ENCODE peak calls at places on chromosomes 7 and 10, in four cellular contexts. One of them, this sample, is unnamed.

GRCh38 chr10:49263591-49263990 is 35.4 kb upstream of the C10orf71 start:
- DNase-seq in K562: no peak
- DNase-seq in GM12878: no peak
- DNase-seq in SK-N-SH: no peak
- DNase-seq in this sample: no peak

GRCh38 chr7:151386301-151387160 is 23.3 kb downstream of the WDR86 start:
- DNase-seq in K562: no peak
- DNase-seq in GM12878: no peak
- DNase-seq in SK-N-SH: no peak
- DNase-seq in this sample: no peak

GRCh38 chr7:142925413-142925812 is 8.1 kb downstream of the TRPV5 start:
- DNase-seq in K562: peak; percentile 49
- DNase-seq in GM12878: no peak
- DNase-seq in SK-N-SH: no peak
- DNase-seq in this sample: peak; percentile 34

GRCh38 chr7:115293628-115294236 is 371.8 kb downstream of the MDFIC start:
- DNase-seq in K562: no peak
- DNase-seq in GM12878: no peak
- DNase-seq in SK-N-SH: no peak
- DNase-seq in this sample: no peak

GRCh38 chr7:18356195-18356645 is 139.3 kb upstream of the HDAC9 start:
- DNase-seq in K562: peak; percentile 27
- DNase-seq in GM12878: no peak
- DNase-seq in SK-N-SH: peak; percentile 34
- DNase-seq in this sample: peak; percentile 36

GRCh38 chr7:115618676-115619075 is 411.9 kb downstream of the TFEC start:
- DNase-seq in K562: no peak
- DNase-seq in GM12878: no peak
- DNase-seq in SK-N-SH: no peak
- DNase-seq in this sample: no peak

GRCh38 chr10:18620856-18621255 is 30.5 kb downstream of the NSUN6 start:
- DNase-seq in K562: no peak
- DNase-seq in GM12878: no peak
- DNase-seq in SK-N-SH: no peak
- DNase-seq in this sample: no peak

GRCh38 chr7:112272921-112273561 is 66.5 kb downstream of the ZNF277 start:
- DNase-seq in K562: no peak
- DNase-seq in GM12878: no peak
- DNase-seq in SK-N-SH: no peak
- DNase-seq in this sample: no peak

GRCh38 chr10:99172950-99173349 is 62.7 kb downstream of the HPSE2 start:
- DNase-seq in K562: no peak
- DNase-seq in GM12878: no peak
- DNase-seq in SK-N-SH: no peak
- DNase-seq in this sample: no peak

GRCh38 chr7:150361807-150362621 is 6.6 kb upstream of the REPIN1 start:
- DNase-seq in K562: no peak
- DNase-seq in GM12878: no peak
- DNase-seq in SK-N-SH: no peak
- DNase-seq in this sample: no peak
- TF ChIP-seq FOXM1 in K562: no peak
- TF ChIP-seq FOXM1 in GM12878: no peak
- TF ChIP-seq FOXM1 in SK-N-SH: no peak
- TF ChIP-seq FOXM1 in this sample: no peak

GRCh38 chr10:97185326-97186058 is at the start of gene SLIT1:
- DNase-seq in K562: no peak
- DNase-seq in GM12878: no peak
- DNase-seq in SK-N-SH: peak; percentile 79
- DNase-seq in this sample: peak; percentile 71

GRCh38 chr10:97184971-97185325 is 811 bp downstream of the SLIT1 start:
- DNase-seq in K562: no peak
- DNase-seq in GM12878: no peak
- DNase-seq in SK-N-SH: no peak
- DNase-seq in this sample: no peak

GRCh38 chr10:97186911-97187310 is 1.2 kb upstream of the SLIT1 start:
- DNase-seq in K562: no peak
- DNase-seq in GM12878: no peak
- DNase-seq in SK-N-SH: no peak
- DNase-seq in this sample: no peak

GRCh38 chr10:97190452-97190851 is 4.7 kb upstream of the SLIT1 start:
- DNase-seq in K562: no peak
- DNase-seq in GM12878: no peak
- DNase-seq in SK-N-SH: no peak
- DNase-seq in this sample: no peak

DNA sequence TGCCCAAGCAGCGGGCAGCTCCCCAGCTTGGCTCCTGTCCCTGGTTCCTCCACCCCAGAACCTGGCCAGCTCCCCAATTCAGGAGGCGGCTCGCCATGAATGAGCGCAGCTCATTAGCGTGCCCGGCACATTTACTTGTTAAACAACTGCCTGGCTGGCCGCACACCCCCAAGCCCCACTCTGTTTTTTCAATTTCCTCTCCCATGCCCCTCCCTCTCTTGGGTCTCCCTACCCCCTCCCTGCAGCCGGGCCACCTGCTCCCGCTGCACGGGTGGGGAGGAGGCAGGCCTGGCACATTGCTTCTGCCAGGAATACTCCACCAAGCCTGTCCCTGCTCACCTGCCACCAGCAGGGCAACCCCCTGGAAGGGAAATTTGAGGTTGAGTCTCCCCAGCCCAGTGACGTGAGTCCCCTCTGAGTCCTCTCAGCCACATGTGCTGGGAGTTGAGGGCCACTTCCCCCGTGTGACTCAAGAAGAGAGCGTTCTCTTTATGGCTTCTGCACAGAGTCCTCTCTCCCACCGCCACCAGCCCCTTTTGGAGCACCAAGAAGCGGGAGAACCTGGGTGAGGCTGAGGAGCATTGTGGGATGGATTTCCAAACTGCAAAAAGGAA is 2.6 kb upstream of the SLIT1 start:
- DNase-seq in K562: no peak
- DNase-seq in GM12878: no peak
- DNase-seq in SK-N-SH: no peak
- DNase-seq in this sample: no peak
- TF ChIP-seq FOXM1 in K562: no peak
- TF ChIP-seq FOXM1 in GM12878: no peak
- TF ChIP-seq FOXM1 in SK-N-SH: no peak
- TF ChIP-seq FOXM1 in this sample: no peak

DNA sequence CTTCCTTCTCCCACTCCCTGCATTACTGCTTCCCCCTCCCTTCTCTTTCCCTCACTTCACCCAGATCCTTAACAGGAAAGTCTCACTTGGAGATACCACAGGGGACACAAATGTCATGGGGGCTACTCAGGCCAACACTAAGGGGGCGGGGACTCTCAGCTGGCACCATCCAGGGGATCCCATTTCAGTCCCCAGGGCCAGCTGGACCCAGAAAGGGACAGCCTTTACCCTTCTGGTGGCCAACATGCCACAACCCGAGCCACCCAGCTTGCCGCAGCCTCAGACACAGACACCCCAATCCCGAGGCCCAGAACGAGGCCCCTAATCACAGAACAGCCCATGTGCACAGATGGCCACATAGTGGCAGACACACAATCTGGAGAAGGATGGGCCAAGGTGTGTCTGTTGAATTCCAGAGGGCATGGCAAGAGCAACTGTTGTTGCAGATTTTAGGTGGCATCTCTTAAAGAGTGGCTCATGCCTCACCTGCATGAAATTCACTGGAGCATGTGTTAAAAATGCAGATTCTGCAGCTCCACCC is 5.6 kb downstream of the CAMK2G start:
- DNase-seq in K562: no peak
- DNase-seq in GM12878: no peak
- DNase-seq in SK-N-SH: no peak
- DNase-seq in this sample: no peak
- TF ChIP-seq FOXM1 in K562: no peak
- TF ChIP-seq FOXM1 in GM12878: no peak
- TF ChIP-seq FOXM1 in SK-N-SH: no peak
- TF ChIP-seq FOXM1 in this sample: no peak

DNA sequence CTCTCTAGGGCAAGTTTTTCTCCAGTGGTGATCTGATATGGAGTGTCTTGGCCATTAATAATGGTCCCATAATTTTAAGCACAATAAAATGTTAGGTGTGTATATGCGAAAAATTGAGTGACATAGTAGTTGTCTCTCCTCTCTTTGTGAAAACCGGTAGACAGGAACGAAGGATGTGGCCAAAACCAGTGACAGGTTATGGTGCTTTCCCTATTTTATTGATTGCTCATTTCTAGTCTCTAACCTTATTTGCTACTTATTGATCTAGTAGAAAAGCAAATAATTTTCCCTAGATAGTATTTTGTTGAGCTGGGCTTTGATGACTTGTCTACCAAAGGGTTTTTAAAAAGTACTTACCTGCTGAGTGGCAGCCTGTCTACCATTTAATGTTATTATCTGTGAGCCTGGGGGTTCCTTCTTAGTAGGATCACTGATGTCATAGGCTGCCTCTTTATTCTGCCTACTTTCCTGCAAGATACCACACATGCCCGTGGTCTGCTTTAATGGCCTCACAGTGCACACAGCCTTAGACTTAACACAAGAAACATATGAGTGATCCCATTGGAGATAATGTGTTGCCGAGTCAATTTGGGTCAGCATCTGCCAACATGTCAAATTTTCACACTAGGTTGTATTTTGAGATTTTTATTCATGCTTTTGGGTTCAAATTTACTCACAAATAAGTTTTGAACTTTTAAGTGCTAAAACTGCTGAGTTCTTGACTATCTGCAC is 100.0 kb downstream of the AUTS2 start:
- DNase-seq in K562: no peak
- DNase-seq in GM12878: no peak
- DNase-seq in SK-N-SH: peak; percentile 39
- DNase-seq in this sample: no peak
- TF ChIP-seq FOXM1 in K562: no peak
- TF ChIP-seq FOXM1 in GM12878: no peak
- TF ChIP-seq FOXM1 in SK-N-SH: no peak
- TF ChIP-seq FOXM1 in this sample: no peak

GRCh38 chr10:103983367-103983911 is 16.5 kb downstream of the SLK start:
- DNase-seq in K562: no peak
- DNase-seq in GM12878: peak; percentile 40
- DNase-seq in SK-N-SH: no peak
- DNase-seq in this sample: no peak
- TF ChIP-seq FOXM1 in K562: no peak
- TF ChIP-seq FOXM1 in GM12878: no peak
- TF ChIP-seq FOXM1 in SK-N-SH: no peak
- TF ChIP-seq FOXM1 in this sample: no peak